ENCODE peak calls at places on chromosome 1, in four cellular contexts. W, D, X and A are unnamed samples. For H3K4me1, the result is how much of the 10 kb centered on the place peaks cover.

GRCh38 chr1:20080441-20081330 is 10.7 kb downstream of the PLA2G5 start:
- DNase-seq in W (no peak), X (no peak), D (no peak), A (no peak)

GRCh38 chr1:3641046-3641760 is 8.7 kb downstream of the WRAP73 start:
- DNase-seq in X (no peak), D (no peak), W (no peak), A (no peak)

GRCh38 chr1:206734499-206735142 is 36.0 kb upstream of the IL19 start:
- DNase-seq in X (no peak), W (peak), D (no peak), A (peak)

GRCh38 chr1:165080253-165080896 is 276.1 kb downstream of the LMX1A start:
- DNase-seq in D (no peak), X (no peak), W (no peak), A (no peak)

GRCh38 chr1:229759037-229759435 is 133.0 kb downstream of the URB2 start:
- DNase-seq in W (no peak), X (no peak), D (no peak), A (no peak)

GRCh38 chr1:20216574-20216973 is 30.3 kb upstream of the PLA2G2C start:
- DNase-seq in X (no peak), D (no peak), W (no peak), A (peak)

GRCh38 chr1:4171480-4172450 is 271.7 kb upstream of the C1orf174 start:
- DNase-seq in D (no peak), W (no peak), X (no peak), A (no peak)

GRCh38 chr1:24311731-24312130 is 7.4 kb upstream of the GRHL3 start:
- DNase-seq in W (no peak), X (no peak), D (no peak), A (no peak)

GRCh38 chr1:40404670-40405462 is 31.3 kb downstream of the SMAP2 start:
- DNase-seq in X (no peak), W (no peak), D (no peak), A (no peak)

GRCh38 chr1:172359531-172359991 is 60.9 kb upstream of the C1orf105 start:
- DNase-seq in X (no peak), W (no peak), D (no peak), A (no peak)

GRCh38 chr1:212487774-212488435 is 55.2 kb downstream of the NENF start:
- DNase-seq in W (no peak), X (no peak), D (no peak), A (no peak)

GRCh38 chr1:203126151-203126865 is 1.2 kb upstream of the ADORA1 start:
- DNase-seq in X (peak), W (no peak), D (no peak), A (no peak)

GRCh38 chr1:164725401-164725800 is 166.4 kb downstream of the PBX1 start:
- DNase-seq in W (no peak), X (no peak), D (no peak), A (no peak)

GRCh38 chr1:40450491-40451237 is 388 bp downstream of the ZFP69B start:
- DNase-seq in W (no peak), X (no peak), D (no peak), A (peak)

GRCh38 chr1:150017206-150017750 is 6.8 kb upstream of the OTUD7B start:
- DNase-seq in D (no peak), X (no peak), W (no peak), A (peak)

GRCh38 chr1:27567931-27568246 is 36.1 kb downstream of the AHDC1 start:
- DNase-seq in W (no peak), D (no peak), X (no peak), A (no peak)
- H3K4me1 ChIP-seq in W (half or more), D (under half), X (under half), A (half or more)

DNA sequence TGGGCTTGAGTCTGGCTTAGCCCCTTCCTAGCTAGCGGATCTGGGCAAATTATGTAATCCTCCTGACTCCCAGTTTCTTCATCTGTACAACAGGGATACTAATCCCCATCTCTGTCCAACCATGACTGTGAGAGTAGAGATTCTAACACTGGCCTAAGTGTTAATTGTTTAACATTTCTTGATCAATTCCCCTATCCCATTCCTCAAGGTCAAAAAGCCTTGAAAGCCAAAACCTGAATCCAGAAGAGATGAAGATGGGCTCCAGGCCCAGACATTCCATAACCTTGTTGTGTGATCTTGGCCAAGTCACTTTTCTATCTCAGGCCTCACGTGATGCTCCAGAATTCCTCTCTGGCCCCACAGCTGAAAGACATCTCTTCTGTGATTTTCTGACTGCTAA is 18.8 kb upstream of the PHLDA3 start:
- DNase-seq in W (no peak), X (no peak), D (no peak), A (no peak)
- H3K4me1 ChIP-seq in W (under half), X (under half), D (under half), A (under half)

DNA sequence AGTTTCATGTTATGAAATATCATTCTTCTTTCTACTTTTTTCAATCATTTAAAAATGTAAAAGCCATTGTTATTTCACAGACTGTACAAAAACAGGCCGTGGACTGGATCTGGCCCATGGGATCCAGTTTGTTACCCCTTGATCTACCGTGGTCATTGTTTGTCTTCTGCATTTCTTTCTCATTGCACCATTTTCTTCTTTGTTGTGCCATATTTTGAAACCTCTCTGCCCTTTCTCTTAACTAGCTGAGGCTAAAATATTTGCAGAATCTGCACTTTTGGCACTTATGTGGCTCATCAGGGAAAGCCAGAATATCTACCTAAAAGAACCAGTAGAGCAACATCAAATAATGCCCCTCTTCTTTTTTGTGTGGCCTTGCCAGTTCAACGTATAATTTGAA is 50.5 kb downstream of the DNAJC6 start:
- DNase-seq in D (no peak), W (no peak), X (no peak), A (no peak)
- H3K4me1 ChIP-seq in D (under half), W (under half), X (under half), A (under half)

DNA sequence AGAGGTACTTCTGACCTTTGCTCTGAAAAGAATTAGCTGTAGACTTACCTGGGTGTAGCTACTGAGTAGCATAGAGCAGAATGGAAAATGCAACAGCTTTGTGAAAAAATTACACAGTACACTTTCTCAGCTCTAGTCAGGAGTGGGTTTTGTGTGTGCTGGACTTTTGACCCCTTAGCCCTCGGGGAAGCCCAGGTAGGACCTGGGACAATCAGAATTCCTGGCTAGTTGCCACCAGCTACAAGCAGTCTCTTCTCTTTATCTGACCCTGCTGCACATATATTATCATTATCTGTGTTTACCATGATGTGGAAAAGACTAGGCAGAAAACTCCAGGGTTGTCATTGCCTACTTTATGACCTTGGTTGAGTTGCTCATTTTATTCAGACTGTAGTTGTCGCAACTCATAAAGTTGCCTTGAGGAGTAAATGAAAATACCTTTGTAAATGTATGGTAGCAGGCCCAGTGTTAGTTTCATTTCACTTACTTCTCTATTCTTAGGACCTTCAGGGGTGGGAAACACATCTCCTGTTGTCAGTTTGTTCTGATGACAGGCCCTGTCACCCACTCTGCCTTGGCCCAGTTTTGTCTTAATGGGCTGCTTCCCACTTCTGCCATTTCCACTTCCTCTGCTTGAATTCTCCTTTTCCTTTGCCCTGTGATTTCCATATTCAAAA is 5.4 kb downstream of the NEK7 start:
- DNase-seq in X (no peak), W (no peak), D (no peak), A (peak)
- H3K4me1 ChIP-seq in X (under half), W (under half), D (under half), A (under half)

DNA sequence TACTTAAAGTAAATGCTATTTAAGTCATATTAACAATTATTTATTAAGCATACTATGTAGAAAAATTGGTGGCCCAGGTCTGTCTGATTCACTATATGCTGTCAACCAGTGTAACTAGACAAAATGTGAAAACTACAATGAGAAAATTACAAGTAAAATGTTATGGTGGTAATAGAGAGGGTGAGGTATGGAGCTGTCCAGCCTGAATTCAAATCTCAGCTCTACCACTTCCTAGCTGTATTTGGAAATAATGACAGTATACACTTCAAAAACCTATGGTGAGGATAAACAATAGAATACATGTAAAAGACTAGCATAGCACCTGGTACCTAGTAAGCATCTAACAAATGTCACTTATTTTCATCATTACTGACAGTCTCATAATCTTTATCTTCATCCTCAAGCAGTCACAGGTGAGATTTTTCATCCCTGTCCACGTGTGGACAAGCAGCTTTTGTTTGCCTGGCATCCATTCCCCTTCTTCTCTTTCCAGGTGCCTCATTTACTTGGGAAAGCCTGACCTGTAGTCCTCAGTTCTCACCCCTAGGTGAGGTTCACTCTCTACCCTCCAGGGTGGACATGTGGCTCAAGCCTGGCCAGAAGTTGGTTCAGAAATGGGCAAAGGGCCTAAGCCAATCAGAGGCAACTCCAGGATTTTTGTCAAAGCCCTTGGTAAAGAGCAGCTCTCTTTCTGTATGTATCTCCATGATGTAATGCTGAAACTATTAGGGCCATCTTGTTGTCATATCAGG is 29.5 kb downstream of the EGLN1 start:
- DNase-seq in W (no peak), X (no peak), D (no peak), A (no peak)
- H3K4me1 ChIP-seq in W (under half), X (under half), D (under half), A (under half)